ENCODE peak calls at places on chromosomes 2 and 18, in seven cellular contexts. D is HFF-Myc, W is NCI-H1105, L is hypothalamus, N is K562, Y is Caco-2, Q is hippocampal formation. S is an unnamed sample.
A peak's percentile ranks its signal among the peaks of the same experiment; 100 is the strongest.

GRCh38 chr2:56227811-56228210 is 44.0 kb downstream of the CCDC85A start:
- DNase-seq in Q (no peak), W (no peak), N (no peak), D (no peak), L (no peak), Y (no peak), S (no peak)

GRCh38 chr18:2571200-2572143 is at the start of the genes METTL4 and NDC80:
- DNase-seq in D (peak; percentile 51), Q (peak; percentile 75), N (peak; percentile 86), Y (peak; percentile 86), W (peak; percentile 83), L (peak; percentile 64), S (peak; percentile 85)

GRCh38 chr2:82344670-82345069 is 2040.1 kb upstream of the LRRTM1 start:
- DNase-seq in W (no peak), Y (no peak), N (no peak), Q (no peak), D (no peak), L (no peak), S (no peak)

GRCh38 chr2:120499784-120500495 is 154.0 kb downstream of the INHBB start:
- DNase-seq in L (no peak), W (no peak), Y (no peak), N (no peak), D (no peak), Q (no peak), S (no peak)

GRCh38 chr18:2881490-2882195 is 34.8 kb downstream of the EMILIN2 start:
- DNase-seq in N (no peak), D (no peak), W (no peak), Q (no peak), L (no peak), Y (no peak), S (no peak)

GRCh38 chr2:72931280-72931910 is 14.1 kb downstream of the EMX1 start:
- DNase-seq in L (no peak), Y (peak; percentile 16), D (no peak), Q (no peak), N (no peak), W (no peak), S (no peak)

GRCh38 chr2:241069821-241070281 is 32.2 kb downstream of the MTERF4 start:
- DNase-seq in L (no peak), N (peak; percentile 32), Q (no peak), W (no peak), D (no peak), Y (no peak), S (no peak)

GRCh38 chr18:32773187-32773712 is 427 bp upstream of the KLHL14 start:
- DNase-seq in W (no peak), Q (no peak), L (no peak), D (no peak), N (no peak), Y (no peak), S (no peak)

GRCh38 chr2:109710505-109711229 is 83.4 kb upstream of the RGPD5 start:
- DNase-seq in D (no peak), L (no peak), Y (peak; percentile 32), Q (no peak), N (no peak), W (no peak), S (no peak)

GRCh38 chr2:159944874-159945273 is 117.5 kb downstream of the PLA2R1 start:
- DNase-seq in D (no peak), N (no peak), L (no peak), Y (no peak), W (no peak), Q (no peak), S (no peak)

GRCh38 chr2:238032755-238033337 is 28.0 kb upstream of the SCLY start:
- DNase-seq in W (no peak), Q (no peak), Y (no peak), D (no peak), N (no peak), L (no peak), S (no peak)

GRCh38 chr2:237581326-237581725 is 9.2 kb downstream of the RAB17 start:
- DNase-seq in L (no peak), N (no peak), Q (no peak), D (no peak), W (no peak), Y (no peak), S (no peak)

GRCh38 chr2:217691920-217692666 is 310.7 kb downstream of the TNS1 start:
- DNase-seq in N (no peak), D (no peak), L (no peak), Q (no peak), W (no peak), Y (no peak), S (no peak)

GRCh38 chr2:27201675-27202074 is 10.2 kb upstream of the ATRAID start:
- DNase-seq in D (no peak), Y (no peak), W (no peak), Q (no peak), N (no peak), L (no peak), S (no peak)

GRCh38 chr2:46967990-46968647 is 52.5 kb upstream of the MCFD2 start:
- DNase-seq in Y (no peak), Q (no peak), N (peak; percentile 72), W (no peak), D (no peak), L (peak; percentile 75), S (no peak)